ENCODE peak calls at places on chromosomes 16 and 17, in seven cellular contexts. B, F, L, N, R, T and Q are unnamed samples.

GRCh38 chr16:24977673-24978065 is 37.5 kb downstream of the ARHGAP17 start:
- DNase-seq in B (no peak), F (peak; percentile 93), L (no peak), N (no peak), R (no peak), T (no peak), Q (no peak)

GRCh38 chr16:10326647-10327046 is 59.2 kb upstream of the ATF7IP2 start:
- DNase-seq in B (no peak), F (no peak), L (no peak), N (no peak), R (no peak), T (no peak), Q (no peak)

GRCh38 chr17:35094902-35095301 is 24.8 kb downstream of the RAD51D start:
- DNase-seq in B (no peak), F (peak; percentile 82), L (no peak), N (no peak), R (no peak), T (no peak), Q (no peak)

GRCh38 chr17:15967706-15968399 is 22.9 kb downstream of the ADORA2B start:
- DNase-seq in B (no peak), F (no peak), L (no peak), N (no peak), R (no peak), T (no peak), Q (peak; percentile 65)

GRCh38 chr16:10128397-10129258 is 53.6 kb downstream of the GRIN2A start:
- DNase-seq in B (no peak), F (peak; percentile 42), L (no peak), N (no peak), R (no peak), T (no peak), Q (no peak)

GRCh38 chr16:5309946-5310611 is 212.5 kb upstream of the EEF2KMT start:
- DNase-seq in B (no peak), F (no peak), L (no peak), N (no peak), R (no peak), T (no peak), Q (no peak)

GRCh38 chr17:79573196-79573929 is 37.5 kb downstream of the RBFOX3 start:
- DNase-seq in B (no peak), F (no peak), L (no peak), N (no peak), R (no peak), T (no peak), Q (no peak)

GRCh38 chr17:21296097-21297025 is 11.8 kb downstream of the MAP2K3 start:
- DNase-seq in B (no peak), F (no peak), L (no peak), N (no peak), R (peak; percentile 72), T (no peak), Q (no peak)

GRCh38 chr16:2091722-2092620 is 43.7 kb downstream of the PKD1 start:
- DNase-seq in B (no peak), F (no peak), L (no peak), N (no peak), R (no peak), T (no peak), Q (no peak)

GRCh38 chr16:81405702-81406113 is 38.9 kb upstream of the CMIP start:
- DNase-seq in B (no peak), F (peak; percentile 86), L (no peak), N (no peak), R (no peak), T (no peak), Q (no peak)

GRCh38 chr17:78474631-78475146 is 96.2 kb downstream of the PGS1 start:
- DNase-seq in B (no peak), F (no peak), L (no peak), N (no peak), R (peak; percentile 85), T (no peak), Q (no peak)

GRCh38 chr17:17606416-17607000 is 15.0 kb upstream of the PEMT start:
- DNase-seq in B (no peak), F (peak; percentile 55), L (no peak), N (no peak), R (no peak), T (no peak), Q (no peak)

GRCh38 chr16:84898447-84898846 is 78.7 kb downstream of the CRISPLD2 start:
- DNase-seq in B (no peak), F (no peak), L (no peak), N (no peak), R (no peak), T (no peak), Q (no peak)

GRCh38 chr16:13269905-13270528 is 368.6 kb downstream of the SHISA9 start:
- DNase-seq in B (no peak), F (no peak), L (no peak), N (no peak), R (no peak), T (no peak), Q (peak; percentile 90)

GRCh38 chr17:64066709-64067108 is 46.3 kb upstream of the ICAM2 start:
- DNase-seq in B (no peak), F (no peak), L (no peak), N (peak; percentile 14), R (peak; percentile 86), T (peak; percentile 41), Q (no peak)

GRCh38 chr16:20937736-20938135 is 37.2 kb downstream of the LYRM1 start:
- DNase-seq in B (no peak), F (no peak), L (no peak), N (no peak), R (no peak), T (no peak), Q (no peak)

GRCh38 chr16:10324210-10324609 is 61.7 kb upstream of the ATF7IP2 start:
- DNase-seq in B (no peak), F (no peak), L (no peak), N (no peak), R (no peak), T (no peak), Q (no peak)

GRCh38 chr16:51404386-51404785 is 253.3 kb upstream of the SALL1 start:
- DNase-seq in B (no peak), F (no peak), L (no peak), N (no peak), R (no peak), T (no peak), Q (no peak)

GRCh38 chr16:73192227-73192894 is 144.4 kb upstream of the ZFHX3 start:
- DNase-seq in B (no peak), F (peak; percentile 94), L (no peak), N (no peak), R (no peak), T (no peak), Q (no peak)

GRCh38 chr17:386145-386876 is 33.7 kb upstream of the RPH3AL start:
- DNase-seq in B (peak; percentile 3), F (peak; percentile 51), L (peak; percentile 52), N (peak; percentile 48), R (peak; percentile 62), T (peak; percentile 69), Q (peak; percentile 93)

GRCh38 chr16:73013974-73014373 is 34.0 kb downstream of the ZFHX3 start:
- DNase-seq in B (no peak), F (no peak), L (no peak), N (no peak), R (no peak), T (no peak), Q (no peak)

GRCh38 chr17:64020068-64020766 is at the start of gene ICAM2:
- DNase-seq in B (peak; percentile 5), F (no peak), L (peak; percentile 47), N (peak; percentile 89), R (peak; percentile 97), T (peak; percentile 85), Q (peak; percentile 55)

GRCh38 chr17:74274060-74274702 is at the start of gene DNAI2:
- DNase-seq in B (peak; percentile 66), F (no peak), L (peak; percentile 53), N (no peak), R (peak; percentile 55), T (peak; percentile 23), Q (no peak)

GRCh38 chr17:4853195-4853762 is 20.1 kb downstream of the MINK1 start:
- DNase-seq in B (no peak), F (no peak), L (no peak), N (no peak), R (peak; percentile 32), T (no peak), Q (no peak)

GRCh38 chr17:40312893-40313659 is 4.1 kb downstream of the RARA start:
- DNase-seq in B (peak; percentile 20), F (no peak), L (no peak), N (no peak), R (no peak), T (no peak), Q (no peak)

GRCh38 chr17:10094806-10095205 is 103.6 kb downstream of the GAS7 start:
- DNase-seq in B (no peak), F (no peak), L (no peak), N (no peak), R (no peak), T (no peak), Q (no peak)

GRCh38 chr16:20901441-20902112 is 1.0 kb downstream of the LYRM1 start:
- DNase-seq in B (peak; percentile 42), F (peak; percentile 61), L (peak; percentile 75), N (peak; percentile 8), R (no peak), T (peak; percentile 10), Q (peak; percentile 58)

GRCh38 chr17:2656293-2656692 is 55.3 kb downstream of the CLUH start:
- DNase-seq in B (no peak), F (peak; percentile 34), L (no peak), N (no peak), R (no peak), T (no peak), Q (no peak)

GRCh38 chr16:77732241-77732946 is 10.1 kb downstream of the NUDT7 start:
- DNase-seq in B (no peak), F (peak; percentile 28), L (no peak), N (no peak), R (no peak), T (no peak), Q (no peak)

GRCh38 chr17:19456016-19456927 is 45.2 kb downstream of the RNF112 start:
- DNase-seq in B (no peak), F (no peak), L (no peak), N (no peak), R (no peak), T (no peak), Q (peak; percentile 18)

GRCh38 chr17:39116224-39116623 is 35.2 kb downstream of the PLXDC1 start:
- DNase-seq in B (no peak), F (no peak), L (no peak), N (no peak), R (no peak), T (no peak), Q (no peak)

GRCh38 chr16:57061084-57061905 is 31.1 kb upstream of the CPNE2 start:
- DNase-seq in B (no peak), F (peak; percentile 84), L (peak; percentile 82), N (no peak), R (no peak), T (no peak), Q (peak; percentile 96)

GRCh38 chr17:73096866-73097265 is 4.4 kb upstream of the SLC39A11 start:
- DNase-seq in B (no peak), F (no peak), L (no peak), N (no peak), R (no peak), T (no peak), Q (no peak)